ENCODE peak calls at places on chromosomes 12 and 14, in four cellular contexts. N is astrocyte of the spinal cord, Y is A549, M is WTC11. Q is an unnamed sample.

GRCh38 chr14:72128629-72129028 is 196.4 kb downstream of the RGS6 start:
- DNase-seq in Y (no peak), N (no peak), M (no peak), Q (no peak)

GRCh38 chr14:31510222-31510621 is 22.4 kb upstream of the GPR33 start:
- DNase-seq in M (no peak), Y (peak; percentile 16), N (peak; percentile 19), Q (no peak)

GRCh38 chr14:103563089-103563620 is 395 bp downstream of the COA8 start:
- DNase-seq in M (no peak), N (no peak), Y (no peak), Q (peak; percentile 38)

GRCh38 chr12:124621296-124621660 is 53.9 kb upstream of the NCOR2 start:
- DNase-seq in M (peak; percentile 38), N (peak; percentile 84), Y (no peak), Q (no peak)

GRCh38 chr14:90344285-90344684 is 12.5 kb upstream of the NRDE2 start:
- DNase-seq in M (no peak), Y (no peak), N (no peak), Q (no peak)

GRCh38 chr12:14373202-14373601 is 7.7 kb downstream of the ATF7IP start:
- DNase-seq in M (no peak), N (peak; percentile 44), Y (no peak), Q (no peak)

GRCh38 chr12:71504471-71504852 is 64.9 kb downstream of the LGR5 start:
- DNase-seq in Y (no peak), N (no peak), M (no peak), Q (no peak)

GRCh38 chr12:114164354-114164753 is 198.2 kb upstream of the RBM19 start:
- DNase-seq in N (no peak), Y (no peak), M (no peak), Q (no peak)

GRCh38 chr12:9742665-9743064 is 9.8 kb upstream of the CLECL1 start:
- DNase-seq in Y (no peak), M (no peak), N (no peak), Q (no peak)

GRCh38 chr12:114684098-114684869 is at the start of gene TBX3:
- DNase-seq in M (peak; percentile 90), Y (peak; percentile 100), N (peak; percentile 100), Q (peak; percentile 77)

GRCh38 chr12:124501827-124502226 is 65.6 kb downstream of the NCOR2 start:
- DNase-seq in M (no peak), Y (no peak), N (no peak), Q (no peak)

GRCh38 chr12:32115404-32116104 is 8.9 kb downstream of the BICD1 start:
- DNase-seq in M (no peak), N (peak; percentile 99), Y (peak; percentile 91), Q (no peak)

GRCh38 chr12:86697916-86698315 is 441.7 kb upstream of the MGAT4C start:
- DNase-seq in M (no peak), N (no peak), Y (no peak), Q (no peak)

GRCh38 chr12:14366211-14366762 is 805 bp downstream of the ATF7IP start:
- DNase-seq in N (no peak), M (no peak), Y (peak; percentile 58), Q (no peak)

DNA sequence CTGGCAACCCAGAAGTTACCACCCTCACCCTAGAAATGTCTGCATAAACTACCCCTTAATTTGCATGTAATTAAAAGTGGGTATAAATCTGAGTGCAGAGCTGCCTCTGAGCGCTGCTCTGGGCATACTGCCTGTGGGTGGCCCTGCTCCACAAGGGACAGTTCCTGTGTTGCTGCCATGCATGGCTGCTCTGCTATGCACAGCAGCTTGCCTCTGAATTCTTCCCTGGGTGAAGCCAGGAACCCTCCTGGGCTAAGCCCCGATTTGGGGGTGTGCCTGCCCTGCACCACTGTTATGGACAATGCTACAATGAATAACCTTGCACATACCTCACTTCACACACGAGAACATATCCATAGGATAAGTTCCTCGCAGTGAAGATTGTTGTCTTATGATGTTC is 35.7 kb upstream of the GPR132 start:
- DNase-seq in M (no peak), N (no peak), Y (no peak), Q (no peak)
- TF ChIP-seq CTCF in M (no peak), N (no peak), Y (no peak), Q (no peak)

DNA sequence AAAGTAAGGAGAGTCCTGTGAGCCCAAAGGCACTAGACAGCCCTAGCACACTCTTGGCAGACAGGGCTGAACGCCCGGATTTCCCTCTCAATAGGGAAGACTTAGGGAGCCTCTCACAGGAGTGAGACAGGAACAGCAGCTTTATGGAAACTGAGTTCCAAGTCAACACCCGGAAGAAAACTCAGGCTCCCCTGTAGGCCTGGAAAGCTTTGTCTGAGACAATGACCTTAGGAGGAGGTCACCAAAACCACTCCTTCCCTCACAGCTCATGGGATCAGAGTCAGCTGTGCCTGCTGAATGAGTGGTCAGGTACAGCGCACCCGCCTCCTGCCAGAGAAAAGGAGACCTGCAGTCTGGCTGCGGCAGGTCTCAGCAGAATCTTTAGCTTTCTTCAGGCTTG is 229.5 kb downstream of the CACNA1C start:
- DNase-seq in Y (no peak), M (peak; percentile 35), N (no peak), Q (no peak)
- TF ChIP-seq CTCF in Y (no peak), M (no peak), N (peak; percentile 7), Q (no peak)

GRCh38 chr12:57454213-57454565 is 918 bp upstream of the INHBE start:
- DNase-seq in Y (no peak), N (no peak), M (no peak), Q (no peak)

GRCh38 chr12:57452937-57453509 is 2.1 kb upstream of the INHBE start:
- DNase-seq in N (peak; percentile 77), Y (peak; percentile 84), M (peak; percentile 94), Q (peak; percentile 88)

GRCh38 chr12:57456145-57456700 is 1.1 kb downstream of the INHBE start:
- DNase-seq in M (peak; percentile 75), Y (peak; percentile 81), N (peak; percentile 41), Q (peak; percentile 71)

GRCh38 chr12:57455374-57456144 is 452 bp downstream of the INHBE start:
- DNase-seq in M (no peak), Y (no peak), N (no peak), Q (no peak)

DNA sequence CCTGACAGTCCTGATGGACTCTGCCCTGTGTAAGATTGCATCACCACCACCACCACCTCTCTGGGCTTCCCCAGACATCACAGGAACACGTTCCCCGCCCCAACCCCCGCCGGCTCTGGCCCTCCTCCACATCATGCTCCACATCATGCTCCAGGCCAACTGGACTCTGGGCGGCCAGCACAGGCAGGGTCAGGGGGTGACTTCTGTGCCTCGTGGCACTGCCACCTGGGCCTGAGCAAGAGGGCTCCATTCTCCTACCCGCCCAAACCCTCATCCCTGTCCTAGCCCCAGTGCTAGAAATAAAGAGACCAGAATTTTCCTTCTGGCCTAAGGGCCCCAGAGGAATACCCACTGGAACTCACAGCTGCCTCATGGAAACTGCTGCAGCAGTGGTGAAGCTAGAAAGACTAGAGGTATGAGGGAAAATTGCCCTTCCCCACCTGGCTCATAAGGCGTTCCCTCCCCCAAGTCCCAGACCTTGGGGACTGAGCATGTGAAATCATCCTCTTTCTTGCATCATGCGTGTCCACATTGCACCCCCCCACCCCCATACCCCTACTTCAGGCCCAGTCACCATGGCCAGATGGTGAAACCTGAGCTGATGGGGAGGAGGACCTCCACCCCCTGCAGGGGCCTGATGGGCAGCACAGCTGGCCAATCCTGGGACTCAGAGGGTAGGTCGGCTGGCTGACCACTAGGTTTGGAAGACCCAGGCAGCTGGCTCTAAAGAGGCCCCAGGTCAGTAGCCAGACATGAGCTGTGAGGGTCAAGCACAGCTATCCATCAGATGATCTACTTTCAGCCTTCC is at the start of gene INHBE:
- DNase-seq in Y (peak; percentile 82), M (peak; percentile 96), N (peak; percentile 89), Q (no peak)
- TF ChIP-seq CTCF in Y (no peak), M (peak; percentile 2), N (no peak), Q (no peak)

GRCh38 chr14:70873627-70874026 is 33.6 kb upstream of the PCNX1 start:
- DNase-seq in Y (no peak), N (no peak), M (no peak), Q (no peak)
- TF ChIP-seq CTCF in Y (no peak), N (no peak), M (no peak), Q (no peak)

GRCh38 chr12:48084066-48084465 is 21.8 kb downstream of the SENP1 start:
- DNase-seq in M (no peak), N (peak; percentile 17), Y (peak; percentile 34), Q (no peak)
- TF ChIP-seq CTCF in M (no peak), N (no peak), Y (peak; percentile 43), Q (no peak)

GRCh38 chr12:16681196-16681595 is 75.2 kb upstream of the LMO3 start:
- DNase-seq in Y (no peak), N (no peak), M (no peak), Q (no peak)

GRCh38 chr12:16685107-16685506 is 79.1 kb upstream of the LMO3 start:
- DNase-seq in M (no peak), N (no peak), Y (no peak), Q (no peak)
- TF ChIP-seq CTCF in M (no peak), N (peak; percentile 23), Y (no peak), Q (peak; percentile 25)

GRCh38 chr14:85425507-85425906 is 104.4 kb upstream of the FLRT2 start:
- DNase-seq in N (no peak), Y (no peak), M (no peak), Q (no peak)
- TF ChIP-seq CTCF in N (no peak), Y (no peak), M (no peak), Q (peak; percentile 22)

GRCh38 chr14:54643696-54644176 is 76.8 kb downstream of the SAMD4A start:
- DNase-seq in N (no peak), M (no peak), Y (no peak), Q (no peak)

GRCh38 chr14:54640480-54640879 is 73.6 kb downstream of the SAMD4A start:
- DNase-seq in N (no peak), M (no peak), Y (no peak), Q (no peak)

GRCh38 chr14:54642121-54642520 is 75.2 kb downstream of the SAMD4A start:
- DNase-seq in N (no peak), Y (no peak), M (no peak), Q (no peak)

GRCh38 chr14:54646576-54647130 is 79.7 kb downstream of the SAMD4A start:
- DNase-seq in N (no peak), Y (no peak), M (no peak), Q (no peak)

GRCh38 chr14:54642950-54643695 is 76.2 kb downstream of the SAMD4A start:
- DNase-seq in Y (peak; percentile 29), N (peak; percentile 59), M (no peak), Q (no peak)
- TF ChIP-seq CTCF in Y (peak; percentile 51), N (peak; percentile 26), M (no peak), Q (no peak)